ENCODE peak calls at places on chromosome 7, in eight cellular contexts. One of them, this sample, is unnamed.

GRCh38 chr7:141301544-141301943 is 227.7 kb downstream of the TMEM178B start:
- DNase-seq in A673: no peak
- DNase-seq in CD8-positive, alpha-beta T cell: no peak
- DNase-seq in left ventricle myocardium inferior: peak; percentile 24
- DNase-seq in esophagus squamous epithelium: no peak
- DNase-seq in transverse colon: no peak
- DNase-seq in mesendoderm: no peak
- DNase-seq in neural progenitor cell: no peak
- DNase-seq in this sample: no peak

GRCh38 chr7:146791344-146792300 is 675.0 kb downstream of the CNTNAP2 start:
- DNase-seq in A673: peak; percentile 48
- DNase-seq in CD8-positive, alpha-beta T cell: no peak
- DNase-seq in left ventricle myocardium inferior: no peak
- DNase-seq in esophagus squamous epithelium: no peak
- DNase-seq in transverse colon: no peak
- DNase-seq in mesendoderm: peak; percentile 91
- DNase-seq in neural progenitor cell: peak; percentile 44
- DNase-seq in this sample: no peak

GRCh38 chr7:4271716-4272015 is 410.4 kb upstream of the FOXK1 start:
- DNase-seq in A673: no peak
- DNase-seq in CD8-positive, alpha-beta T cell: no peak
- DNase-seq in left ventricle myocardium inferior: no peak
- DNase-seq in esophagus squamous epithelium: no peak
- DNase-seq in transverse colon: no peak
- DNase-seq in mesendoderm: no peak
- DNase-seq in neural progenitor cell: no peak
- DNase-seq in this sample: no peak

GRCh38 chr7:105565190-105565589 is 16.1 kb downstream of the EFCAB10 start:
- DNase-seq in A673: no peak
- DNase-seq in CD8-positive, alpha-beta T cell: no peak
- DNase-seq in left ventricle myocardium inferior: no peak
- DNase-seq in esophagus squamous epithelium: no peak
- DNase-seq in transverse colon: no peak
- DNase-seq in mesendoderm: no peak
- DNase-seq in neural progenitor cell: no peak
- DNase-seq in this sample: no peak

GRCh38 chr7:150631866-150632864 is at the start of gene GIMAP6:
- DNase-seq in A673: no peak
- DNase-seq in CD8-positive, alpha-beta T cell: no peak
- DNase-seq in left ventricle myocardium inferior: no peak
- DNase-seq in esophagus squamous epithelium: no peak
- DNase-seq in transverse colon: peak; percentile 25
- DNase-seq in mesendoderm: no peak
- DNase-seq in neural progenitor cell: no peak
- DNase-seq in this sample: no peak

GRCh38 chr7:18212788-18213187 is 185.1 kb upstream of the PRPS1L1 start:
- DNase-seq in A673: peak; percentile 4
- DNase-seq in CD8-positive, alpha-beta T cell: no peak
- DNase-seq in left ventricle myocardium inferior: no peak
- DNase-seq in esophagus squamous epithelium: no peak
- DNase-seq in transverse colon: no peak
- DNase-seq in mesendoderm: no peak
- DNase-seq in neural progenitor cell: no peak
- DNase-seq in this sample: peak; percentile 44

GRCh38 chr7:106365252-106366005 is 80.6 kb upstream of the NAMPT start:
- DNase-seq in A673: no peak
- DNase-seq in CD8-positive, alpha-beta T cell: no peak
- DNase-seq in left ventricle myocardium inferior: no peak
- DNase-seq in esophagus squamous epithelium: no peak
- DNase-seq in transverse colon: peak; percentile 37
- DNase-seq in mesendoderm: no peak
- DNase-seq in neural progenitor cell: no peak
- DNase-seq in this sample: no peak

GRCh38 chr7:157650131-157650631 is 313.4 kb downstream of the DNAJB6 start:
- DNase-seq in A673: no peak
- DNase-seq in CD8-positive, alpha-beta T cell: no peak
- DNase-seq in left ventricle myocardium inferior: no peak
- DNase-seq in esophagus squamous epithelium: no peak
- DNase-seq in transverse colon: no peak
- DNase-seq in mesendoderm: no peak
- DNase-seq in neural progenitor cell: no peak
- DNase-seq in this sample: no peak

GRCh38 chr7:137952406-137952805 is 49.5 kb downstream of the CREB3L2 start:
- DNase-seq in A673: no peak
- DNase-seq in CD8-positive, alpha-beta T cell: no peak
- DNase-seq in left ventricle myocardium inferior: no peak
- DNase-seq in esophagus squamous epithelium: no peak
- DNase-seq in transverse colon: peak; percentile 25
- DNase-seq in mesendoderm: no peak
- DNase-seq in neural progenitor cell: no peak
- DNase-seq in this sample: no peak

GRCh38 chr7:15433154-15433553 is 128.7 kb downstream of the AGMO start:
- DNase-seq in A673: no peak
- DNase-seq in CD8-positive, alpha-beta T cell: no peak
- DNase-seq in left ventricle myocardium inferior: no peak
- DNase-seq in esophagus squamous epithelium: no peak
- DNase-seq in transverse colon: no peak
- DNase-seq in mesendoderm: no peak
- DNase-seq in neural progenitor cell: no peak
- DNase-seq in this sample: no peak

GRCh38 chr7:7190142-7190541 is 7.8 kb downstream of the C1GALT1 start:
- DNase-seq in A673: peak; percentile 14
- DNase-seq in CD8-positive, alpha-beta T cell: no peak
- DNase-seq in left ventricle myocardium inferior: no peak
- DNase-seq in esophagus squamous epithelium: no peak
- DNase-seq in transverse colon: no peak
- DNase-seq in mesendoderm: peak; percentile 93
- DNase-seq in neural progenitor cell: no peak
- DNase-seq in this sample: no peak

GRCh38 chr7:78792624-78793023 is 660.8 kb downstream of the MAGI2 start:
- DNase-seq in A673: no peak
- DNase-seq in CD8-positive, alpha-beta T cell: no peak
- DNase-seq in left ventricle myocardium inferior: no peak
- DNase-seq in esophagus squamous epithelium: no peak
- DNase-seq in transverse colon: no peak
- DNase-seq in mesendoderm: no peak
- DNase-seq in neural progenitor cell: no peak
- DNase-seq in this sample: no peak

GRCh38 chr7:510061-510481 is 9.6 kb downstream of the PDGFA start:
- DNase-seq in A673: no peak
- DNase-seq in CD8-positive, alpha-beta T cell: no peak
- DNase-seq in left ventricle myocardium inferior: peak; percentile 11
- DNase-seq in esophagus squamous epithelium: no peak
- DNase-seq in transverse colon: no peak
- DNase-seq in mesendoderm: no peak
- DNase-seq in neural progenitor cell: no peak
- DNase-seq in this sample: no peak

GRCh38 chr7:138396251-138397070 is 63.6 kb upstream of the TRIM24 start:
- DNase-seq in A673: no peak
- DNase-seq in CD8-positive, alpha-beta T cell: no peak
- DNase-seq in left ventricle myocardium inferior: no peak
- DNase-seq in esophagus squamous epithelium: no peak
- DNase-seq in transverse colon: peak; percentile 17
- DNase-seq in mesendoderm: peak; percentile 96
- DNase-seq in neural progenitor cell: peak; percentile 72
- DNase-seq in this sample: no peak

GRCh38 chr7:80923211-80923612 is 4.4 kb upstream of the SEMA3C start:
- DNase-seq in A673: peak; percentile 35
- DNase-seq in CD8-positive, alpha-beta T cell: no peak
- DNase-seq in left ventricle myocardium inferior: no peak
- DNase-seq in esophagus squamous epithelium: no peak
- DNase-seq in transverse colon: no peak
- DNase-seq in mesendoderm: no peak
- DNase-seq in neural progenitor cell: no peak
- DNase-seq in this sample: no peak

GRCh38 chr7:55641273-55641691 is 69.0 kb upstream of the VOPP1 start:
- DNase-seq in A673: peak; percentile 89
- DNase-seq in CD8-positive, alpha-beta T cell: no peak
- DNase-seq in left ventricle myocardium inferior: no peak
- DNase-seq in esophagus squamous epithelium: no peak
- DNase-seq in transverse colon: peak; percentile 33
- DNase-seq in mesendoderm: peak; percentile 87
- DNase-seq in neural progenitor cell: peak; percentile 79
- DNase-seq in this sample: peak; percentile 73

GRCh38 chr7:126698909-126699308 is 553.8 kb downstream of the GRM8 start:
- DNase-seq in A673: no peak
- DNase-seq in CD8-positive, alpha-beta T cell: no peak
- DNase-seq in left ventricle myocardium inferior: no peak
- DNase-seq in esophagus squamous epithelium: no peak
- DNase-seq in transverse colon: no peak
- DNase-seq in mesendoderm: no peak
- DNase-seq in neural progenitor cell: no peak
- DNase-seq in this sample: no peak

GRCh38 chr7:152341039-152341913 is 94.5 kb downstream of the KMT2C start:
- DNase-seq in A673: peak; percentile 41
- DNase-seq in CD8-positive, alpha-beta T cell: no peak
- DNase-seq in left ventricle myocardium inferior: no peak
- DNase-seq in esophagus squamous epithelium: no peak
- DNase-seq in transverse colon: no peak
- DNase-seq in mesendoderm: peak; percentile 40
- DNase-seq in neural progenitor cell: peak; percentile 34
- DNase-seq in this sample: no peak

GRCh38 chr7:43199333-43199732 is 86.9 kb downstream of the HECW1 start:
- DNase-seq in A673: peak; percentile 30
- DNase-seq in CD8-positive, alpha-beta T cell: no peak
- DNase-seq in left ventricle myocardium inferior: no peak
- DNase-seq in esophagus squamous epithelium: no peak
- DNase-seq in transverse colon: no peak
- DNase-seq in mesendoderm: no peak
- DNase-seq in neural progenitor cell: no peak
- DNase-seq in this sample: no peak

GRCh38 chr7:101952355-101953247 is 135.2 kb downstream of the CUX1 start:
- DNase-seq in A673: peak; percentile 60
- DNase-seq in CD8-positive, alpha-beta T cell: no peak
- DNase-seq in left ventricle myocardium inferior: no peak
- DNase-seq in esophagus squamous epithelium: no peak
- DNase-seq in transverse colon: no peak
- DNase-seq in mesendoderm: no peak
- DNase-seq in neural progenitor cell: no peak
- DNase-seq in this sample: no peak

GRCh38 chr7:101953248-101953819 is 135.9 kb downstream of the CUX1 start:
- DNase-seq in A673: no peak
- DNase-seq in CD8-positive, alpha-beta T cell: no peak
- DNase-seq in left ventricle myocardium inferior: no peak
- DNase-seq in esophagus squamous epithelium: no peak
- DNase-seq in transverse colon: no peak
- DNase-seq in mesendoderm: no peak
- DNase-seq in neural progenitor cell: no peak
- DNase-seq in this sample: no peak

GRCh38 chr7:101956130-101956529 is 138.7 kb downstream of the CUX1 start:
- DNase-seq in A673: no peak
- DNase-seq in CD8-positive, alpha-beta T cell: no peak
- DNase-seq in left ventricle myocardium inferior: peak; percentile 37
- DNase-seq in esophagus squamous epithelium: no peak
- DNase-seq in transverse colon: no peak
- DNase-seq in mesendoderm: no peak
- DNase-seq in neural progenitor cell: no peak
- DNase-seq in this sample: no peak

GRCh38 chr7:101951757-101952156 is 134.3 kb downstream of the CUX1 start:
- DNase-seq in A673: no peak
- DNase-seq in CD8-positive, alpha-beta T cell: no peak
- DNase-seq in left ventricle myocardium inferior: no peak
- DNase-seq in esophagus squamous epithelium: no peak
- DNase-seq in transverse colon: no peak
- DNase-seq in mesendoderm: no peak
- DNase-seq in neural progenitor cell: no peak
- DNase-seq in this sample: no peak

GRCh38 chr7:101954494-101954893 is 137.1 kb downstream of the CUX1 start:
- DNase-seq in A673: no peak
- DNase-seq in CD8-positive, alpha-beta T cell: no peak
- DNase-seq in left ventricle myocardium inferior: no peak
- DNase-seq in esophagus squamous epithelium: no peak
- DNase-seq in transverse colon: no peak
- DNase-seq in mesendoderm: no peak
- DNase-seq in neural progenitor cell: no peak
- DNase-seq in this sample: no peak
- H3K27ac ChIP-seq in A673: no peak overlapping the region
- H3K27ac ChIP-seq in CD8-positive, alpha-beta T cell: no peak overlapping the region
- H3K27ac ChIP-seq in left ventricle myocardium inferior: peak overlapping the region; percentile 89
- H3K27ac ChIP-seq in esophagus squamous epithelium: peak overlapping the region; percentile 85
- H3K27ac ChIP-seq in transverse colon: peak overlapping the region; percentile 72
- H3K27ac ChIP-seq in mesendoderm: no peak overlapping the region
- H3K27ac ChIP-seq in neural progenitor cell: no peak overlapping the region
- H3K27ac ChIP-seq in this sample: no peak overlapping the region

DNA sequence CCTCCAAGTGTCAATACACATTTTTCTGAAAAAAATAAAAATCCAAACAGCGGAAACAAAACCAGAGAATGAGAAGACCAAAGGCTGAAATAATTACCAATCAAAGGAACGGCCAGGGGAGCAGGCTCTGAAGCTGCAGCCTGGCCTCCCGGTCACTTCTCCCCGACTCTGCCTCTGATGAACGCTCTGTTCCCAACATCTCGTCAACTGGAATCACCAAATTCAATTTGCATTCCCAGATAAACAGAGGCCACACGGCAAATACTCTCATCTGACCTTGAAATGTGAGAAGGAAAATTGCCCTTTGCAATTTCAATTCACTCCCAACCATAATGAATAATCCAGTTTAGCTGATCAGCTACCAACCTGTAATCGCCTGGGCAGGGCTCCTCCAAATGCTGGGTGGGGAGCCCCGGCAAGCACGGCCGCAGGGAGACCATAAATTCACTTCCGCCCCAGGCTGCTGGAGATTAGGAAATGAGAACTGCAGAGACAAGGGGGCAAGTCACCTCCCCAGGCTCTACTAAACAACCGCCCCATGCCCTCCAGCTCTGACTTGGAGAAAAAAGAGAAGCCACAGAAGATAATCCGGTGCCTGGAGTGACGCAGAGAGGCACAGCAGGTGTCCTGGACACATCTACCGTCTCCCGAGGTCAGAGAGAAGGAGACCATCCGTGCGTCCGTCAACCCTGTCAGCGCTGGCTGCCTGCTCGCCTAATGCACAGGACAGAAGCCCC is 153.2 kb downstream of the MAD1L1 start:
- DNase-seq in A673: peak; percentile 70
- DNase-seq in CD8-positive, alpha-beta T cell: no peak
- DNase-seq in left ventricle myocardium inferior: no peak
- DNase-seq in esophagus squamous epithelium: no peak
- DNase-seq in transverse colon: peak; percentile 47
- DNase-seq in mesendoderm: no peak
- DNase-seq in neural progenitor cell: peak; percentile 69
- DNase-seq in this sample: no peak
- H3K27ac ChIP-seq in A673: peak overlapping the region; percentile 60
- H3K27ac ChIP-seq in CD8-positive, alpha-beta T cell: no peak overlapping the region
- H3K27ac ChIP-seq in left ventricle myocardium inferior: no peak overlapping the region
- H3K27ac ChIP-seq in esophagus squamous epithelium: no peak overlapping the region
- H3K27ac ChIP-seq in transverse colon: peak overlapping the region; percentile 67
- H3K27ac ChIP-seq in mesendoderm: no peak overlapping the region
- H3K27ac ChIP-seq in neural progenitor cell: no peak overlapping the region
- H3K27ac ChIP-seq in this sample: peak overlapping the region; percentile 50

GRCh38 chr7:40219917-40220316 is 85.1 kb downstream of the SUGCT start:
- DNase-seq in A673: no peak
- DNase-seq in CD8-positive, alpha-beta T cell: no peak
- DNase-seq in left ventricle myocardium inferior: no peak
- DNase-seq in esophagus squamous epithelium: no peak
- DNase-seq in transverse colon: no peak
- DNase-seq in mesendoderm: peak; percentile 38
- DNase-seq in neural progenitor cell: no peak
- DNase-seq in this sample: no peak
- H3K27ac ChIP-seq in A673: no peak overlapping the region
- H3K27ac ChIP-seq in CD8-positive, alpha-beta T cell: no peak overlapping the region
- H3K27ac ChIP-seq in left ventricle myocardium inferior: no peak overlapping the region
- H3K27ac ChIP-seq in esophagus squamous epithelium: peak overlapping the region; percentile 61
- H3K27ac ChIP-seq in transverse colon: no peak overlapping the region
- H3K27ac ChIP-seq in mesendoderm: no peak overlapping the region
- H3K27ac ChIP-seq in neural progenitor cell: no peak overlapping the region
- H3K27ac ChIP-seq in this sample: no peak overlapping the region

GRCh38 chr7:87219545-87220025 is at the start of gene TMEM243:
- DNase-seq in A673: peak; percentile 89
- DNase-seq in CD8-positive, alpha-beta T cell: peak; percentile 67
- DNase-seq in left ventricle myocardium inferior: peak; percentile 84
- DNase-seq in esophagus squamous epithelium: peak; percentile 17
- DNase-seq in transverse colon: peak; percentile 86
- DNase-seq in mesendoderm: peak; percentile 71
- DNase-seq in neural progenitor cell: peak; percentile 67
- DNase-seq in this sample: no peak
- H3K27ac ChIP-seq in A673: peak within 1 kb of the TSS; percentile 77
- H3K27ac ChIP-seq in CD8-positive, alpha-beta T cell: peak within 1 kb of the TSS; percentile 94
- H3K27ac ChIP-seq in left ventricle myocardium inferior: peak within 1 kb of the TSS; percentile 91
- H3K27ac ChIP-seq in esophagus squamous epithelium: peak within 1 kb of the TSS; percentile 94
- H3K27ac ChIP-seq in transverse colon: peak within 1 kb of the TSS; percentile 92
- H3K27ac ChIP-seq in mesendoderm: peak within 1 kb of the TSS; percentile 68
- H3K27ac ChIP-seq in neural progenitor cell: no peak within 1 kb of the TSS
- H3K27ac ChIP-seq in this sample: peak within 1 kb of the TSS; percentile 1

This sample was measured in SK-N-MC.